ENCODE peak calls at places on chromosome 5, in six cellular contexts. G, N, H, A, B and W are unnamed samples.

GRCh38 chr5:148640471-148640870 is 13.9 kb downstream of the HTR4 start:
- DNase-seq in N (no peak), G (no peak), B (no peak), A (no peak), H (no peak), W (no peak)

GRCh38 chr5:139903805-139904565 is 108.4 kb downstream of the PSD2 start:
- DNase-seq in N (peak), H (no peak), G (no peak), B (peak), A (no peak), W (peak)

GRCh38 chr5:14696057-14696456 is 31.5 kb downstream of the OTULIN start:
- DNase-seq in B (no peak), H (no peak), G (no peak), A (no peak), N (no peak), W (no peak)

GRCh38 chr5:88819332-88819999 is 63.5 kb downstream of the MEF2C start:
- DNase-seq in B (no peak), H (no peak), G (no peak), N (no peak), A (no peak), W (no peak)

GRCh38 chr5:169029661-169030274 is 271.2 kb downstream of the SLIT3 start:
- DNase-seq in B (no peak), A (no peak), G (no peak), H (no peak), N (no peak), W (no peak)

GRCh38 chr5:125180222-125180621 is 433.8 kb upstream of the ZNF608 start:
- DNase-seq in A (no peak), G (no peak), N (no peak), H (no peak), B (no peak), W (no peak)

GRCh38 chr5:78569441-78569840 is 79.1 kb downstream of the LHFPL2 start:
- DNase-seq in B (no peak), A (peak), G (no peak), H (no peak), N (no peak), W (peak)

GRCh38 chr5:132277971-132278964 is 15.9 kb upstream of the SLC22A4 start:
- DNase-seq in B (peak), G (no peak), A (no peak), H (no peak), N (peak), W (peak)

GRCh38 chr5:15695171-15695676 is 195.2 kb downstream of the FBXL7 start:
- DNase-seq in N (no peak), G (no peak), A (no peak), B (no peak), H (no peak), W (no peak)

GRCh38 chr5:168288349-168289245 is 2.8 kb upstream of the WWC1 start:
- DNase-seq in B (no peak), H (no peak), N (no peak), A (no peak), G (peak), W (peak)

GRCh38 chr5:66494437-66494836 is 101.8 kb upstream of the MAST4 start:
- DNase-seq in A (no peak), N (no peak), B (peak), H (no peak), G (no peak), W (no peak)

GRCh38 chr5:93250431-93250830 is 330.6 kb downstream of the NR2F1-AS1 start:
- DNase-seq in N (no peak), A (no peak), G (no peak), H (no peak), B (no peak), W (no peak)

GRCh38 chr5:138503487-138504270 is 38.4 kb downstream of the EGR1 start:
- DNase-seq in G (no peak), N (no peak), B (peak), A (peak), H (no peak), W (no peak)

GRCh38 chr5:106876298-106876622 is 794.5 kb downstream of the EFNA5 start:
- DNase-seq in N (no peak), B (no peak), G (no peak), A (no peak), H (no peak), W (no peak)

GRCh38 chr5:146079695-146080361 is 25.5 kb downstream of the PLAC8L1 start:
- DNase-seq in B (no peak), G (no peak), N (no peak), A (no peak), H (no peak), W (no peak)

GRCh38 chr5:33370135-33370472 is 70.7 kb upstream of the TARS1 start:
- DNase-seq in B (no peak), N (no peak), G (no peak), A (peak), H (peak), W (no peak)

GRCh38 chr5:6377582-6378127 is 692 bp downstream of the MED10 start:
- DNase-seq in H (no peak), B (peak), A (no peak), N (no peak), G (no peak), W (no peak)

GRCh38 chr5:141778211-141778610 is 96.2 kb upstream of the ARAP3 start:
- DNase-seq in H (no peak), N (no peak), A (peak), G (no peak), B (no peak), W (no peak)

GRCh38 chr5:179125789-179126505 is 65.8 kb downstream of the ZNF354C start:
- DNase-seq in B (peak), N (peak), H (no peak), A (no peak), G (peak), W (no peak)

GRCh38 chr5:129904667-129905466 is 602 bp downstream of the CHSY3 start:
- DNase-seq in A (no peak), N (peak), G (peak), B (peak), H (no peak), W (peak)

GRCh38 chr5:160357861-160358411 is 12.5 kb downstream of the C1QTNF2 start:
- DNase-seq in A (no peak), H (no peak), G (no peak), N (no peak), B (no peak), W (no peak)

GRCh38 chr5:150506571-150507282 is 1.2 kb upstream of the NDST1 start:
- DNase-seq in N (no peak), B (no peak), A (no peak), G (no peak), H (no peak), W (no peak)

GRCh38 chr5:1651971-1652872 is 128.5 kb upstream of the LPCAT1 start:
- DNase-seq in A (no peak), B (peak), N (no peak), G (no peak), H (no peak), W (no peak)

GRCh38 chr5:93674138-93674537 is 67.3 kb downstream of the POU5F2 start:
- DNase-seq in B (no peak), A (no peak), H (no peak), G (no peak), N (no peak), W (no peak)

GRCh38 chr5:93592866-93593265 is 9.8 kb downstream of the NR2F1 start:
- DNase-seq in H (no peak), B (no peak), A (no peak), G (no peak), N (no peak), W (no peak)

GRCh38 chr5:149210968-149211495 is 60.6 kb upstream of the AFAP1L1 start:
- DNase-seq in A (no peak), G (no peak), B (no peak), H (no peak), N (no peak), W (no peak)

GRCh38 chr5:1059884-1060263 is 51.3 kb downstream of the NKD2 start:
- DNase-seq in G (peak), H (no peak), N (no peak), A (no peak), B (no peak), W (peak)

GRCh38 chr5:180860887-180861822 is at the start of gene ZFP62:
- DNase-seq in A (peak), N (peak), H (peak), B (peak), G (no peak), W (peak)

GRCh38 chr5:163809480-163809879 is 304.1 kb downstream of the MAT2B start:
- DNase-seq in A (no peak), B (no peak), G (no peak), N (no peak), H (no peak), W (no peak)

GRCh38 chr5:125835293-125836172 is 587.7 kb upstream of the GRAMD2B start:
- DNase-seq in B (peak), H (no peak), A (peak), N (no peak), G (no peak), W (no peak)

GRCh38 chr5:66443462-66444130 is 152.6 kb upstream of the MAST4 start:
- DNase-seq in B (no peak), H (no peak), N (no peak), G (no peak), A (no peak), W (no peak)

GRCh38 chr5:95620030-95620869 is at the start of gene GPR150:
- DNase-seq in B (peak), A (no peak), G (no peak), H (no peak), N (peak), W (peak)

GRCh38 chr5:169721771-169722170 is 84.7 kb downstream of the DOCK2 start:
- DNase-seq in B (no peak), A (no peak), G (no peak), H (no peak), N (no peak), W (no peak)

GRCh38 chr5:178323961-178324360 is 91.4 kb upstream of the PHYKPL start:
- DNase-seq in A (no peak), B (no peak), G (peak), H (no peak), N (peak), W (no peak)

GRCh38 chr5:36374275-36374862 is 72.7 kb upstream of the RANBP3L start:
- DNase-seq in N (no peak), H (peak), A (peak), G (no peak), B (no peak), W (no peak)

GRCh38 chr5:84603557-84604185 is 219.0 kb upstream of the EDIL3 start:
- DNase-seq in H (peak), N (no peak), A (peak), B (no peak), G (no peak), W (no peak)

GRCh38 chr5:142749321-142749720 is 20.9 kb upstream of the ARHGAP26 start:
- DNase-seq in G (no peak), A (no peak), N (no peak), B (no peak), H (no peak), W (no peak)

GRCh38 chr5:156147251-156147947 is 179.6 kb upstream of the SGCD start:
- DNase-seq in N (no peak), G (no peak), A (no peak), B (no peak), H (peak), W (no peak)

GRCh38 chr5:22846686-22847085 is 6.5 kb downstream of the CDH12 start:
- DNase-seq in H (no peak), N (no peak), G (no peak), A (no peak), B (no peak), W (no peak)

DNA sequence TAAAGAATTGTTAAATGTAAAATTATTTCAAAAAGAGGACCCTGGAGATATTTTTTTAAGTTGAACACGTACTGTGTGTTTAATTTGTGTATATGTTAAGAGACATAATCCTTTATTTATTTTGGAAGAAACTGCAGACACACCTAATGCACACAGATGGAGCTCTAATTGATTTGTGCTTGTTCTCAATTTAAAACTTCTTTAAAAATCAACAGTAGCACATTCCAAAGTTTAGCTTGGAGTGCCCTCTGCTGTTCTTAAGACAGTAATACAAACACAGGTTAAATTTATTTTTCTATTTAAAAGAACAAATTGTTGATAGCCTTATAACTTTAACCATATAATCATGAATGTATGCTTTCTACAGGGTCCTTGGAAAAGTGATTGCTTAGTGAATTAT is 277.6 kb upstream of the ADAMTS16 start:
- DNase-seq in H (peak), G (no peak), A (peak), N (no peak), B (no peak), W (no peak)
- TF ChIP-seq CTCF in H (peak), G (peak), A (peak), N (no peak), B (peak), W (peak)

GRCh38 chr5:158390556-158390955 is 531.6 kb upstream of the CLINT1 start:
- DNase-seq in A (no peak), H (no peak), N (no peak), G (no peak), B (no peak), W (no peak)

GRCh38 chr5:158392753-158393152 is 533.8 kb upstream of the CLINT1 start:
- DNase-seq in A (no peak), H (no peak), G (no peak), N (no peak), B (no peak), W (no peak)

GRCh38 chr5:158397278-158397677 is 538.3 kb upstream of the CLINT1 start:
- DNase-seq in A (no peak), H (no peak), G (no peak), N (no peak), B (no peak), W (no peak)

GRCh38 chr5:158393457-158393856 is 534.5 kb upstream of the CLINT1 start:
- DNase-seq in A (no peak), H (no peak), B (no peak), N (no peak), G (no peak), W (no peak)

DNA sequence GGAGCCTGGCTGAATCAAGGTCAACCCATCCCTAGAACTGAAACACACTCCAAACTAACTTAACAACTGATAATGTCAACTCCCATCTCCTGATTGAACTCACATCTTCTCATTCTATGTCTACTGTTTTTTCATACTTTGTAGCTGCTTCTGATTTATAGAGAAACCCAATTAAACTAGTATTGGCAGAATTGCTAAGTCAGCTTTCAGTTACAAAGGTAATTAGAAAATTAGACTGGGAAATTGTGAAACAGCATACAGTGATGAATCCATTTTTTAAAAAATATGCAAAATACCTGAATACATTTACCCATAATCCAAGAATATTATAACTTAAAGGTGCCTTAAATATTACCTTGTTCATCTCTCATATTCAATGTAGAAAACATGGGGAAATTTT is 535.2 kb upstream of the CLINT1 start:
- DNase-seq in A (no peak), G (no peak), N (no peak), B (no peak), H (no peak), W (no peak)
- TF ChIP-seq CTCF in A (no peak), G (no peak), N (no peak), B (no peak), H (no peak), W (no peak)

GRCh38 chr5:73448451-73449136 is at the start of gene FOXD1:
- DNase-seq in G (peak), H (peak), A (peak), B (peak), N (peak), W (no peak)
- TF ChIP-seq CTCF in G (peak), H (peak), A (peak), B (no peak), N (no peak), W (no peak)

DNA sequence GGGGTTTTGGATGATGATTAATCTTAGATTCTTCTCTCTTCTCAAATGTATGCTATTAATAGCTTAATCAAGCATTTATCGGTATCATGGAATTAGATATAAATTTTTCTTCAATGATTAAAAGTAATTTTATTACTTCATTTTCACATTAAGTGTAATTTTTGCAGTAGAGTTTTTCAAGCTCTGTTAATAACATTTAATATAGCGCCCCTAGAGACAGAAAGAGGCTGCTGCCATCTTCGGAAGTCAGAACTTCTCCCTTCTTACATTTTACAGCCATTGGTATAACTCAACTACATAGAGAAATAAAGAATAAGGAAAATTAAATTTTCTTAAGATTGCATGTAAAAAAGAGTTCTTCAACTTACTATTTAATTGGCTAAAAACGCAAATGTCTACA is 540.3 kb downstream of the GABRG2 start:
- DNase-seq in B (no peak), N (no peak), H (no peak), A (no peak), G (no peak), W (no peak)
- TF ChIP-seq CTCF in B (peak), N (no peak), H (no peak), A (no peak), G (peak), W (no peak)